ENCODE peak calls at places on chromosomes 11 and 22, in six cellular contexts. D is posterior vena cava, Q is astrocyte of the hippocampus, W is mucosa of gallbladder, M is NCI-H69, Z is fibroblast of the conjunctiva. N is an unnamed sample.

GRCh38 chr22:45036154-45036553 is 26.3 kb upstream of the PHF21B start:
- DNase-seq in D (no peak), Q (peak; percentile 73), W (no peak), M (peak; percentile 66), Z (no peak), N (no peak)

GRCh38 chr22:50306753-50307749 is at the start of gene PLXNB2:
- DNase-seq in D (peak; percentile 93), Q (peak; percentile 95), W (peak; percentile 72), M (peak; percentile 96), Z (peak; percentile 66), N (no peak)

GRCh38 chr22:44166448-44166847 is 14.3 kb upstream of the PARVG start:
- DNase-seq in D (no peak), Q (peak; percentile 31), W (no peak), M (no peak), Z (no peak), N (no peak)

GRCh38 chr22:19105867-19106802 is 16.1 kb downstream of the DGCR2 start:
- DNase-seq in D (peak; percentile 76), Q (no peak), W (no peak), M (peak; percentile 28), Z (no peak), N (no peak)

GRCh38 chr11:85810521-85810870 is 445 bp downstream of the SYTL2 start:
- DNase-seq in D (no peak), Q (no peak), W (no peak), M (no peak), Z (no peak), N (no peak)

GRCh38 chr11:8766993-8767374 is 84.4 kb downstream of the RPL27A start:
- DNase-seq in D (no peak), Q (no peak), W (no peak), M (no peak), Z (no peak), N (no peak)

GRCh38 chr11:84322211-84322610 is 1036.0 kb upstream of the CCDC90B start:
- DNase-seq in D (no peak), Q (no peak), W (no peak), M (no peak), Z (no peak), N (no peak)

GRCh38 chr11:8342821-8343681 is 79.4 kb upstream of the LMO1 start:
- DNase-seq in D (no peak), Q (peak; percentile 26), W (no peak), M (no peak), Z (no peak), N (no peak)

GRCh38 chr11:112620621-112621394 is 340.4 kb upstream of the NCAM1 start:
- DNase-seq in D (no peak), Q (peak; percentile 23), W (no peak), M (no peak), Z (no peak), N (no peak)

GRCh38 chr11:12746593-12747097 is 72.4 kb downstream of the TEAD1 start:
- DNase-seq in D (no peak), Q (peak; percentile 97), W (no peak), M (peak; percentile 98), Z (peak; percentile 77), N (no peak)

GRCh38 chr11:5605849-5606248 is 9.4 kb downstream of the TRIM6 start:
- DNase-seq in D (no peak), Q (peak; percentile 92), W (no peak), M (no peak), Z (peak; percentile 59), N (no peak)

GRCh38 chr11:57116654-57117053 is 65.1 kb upstream of the LRRC55 start:
- DNase-seq in D (no peak), Q (peak; percentile 68), W (peak; percentile 13), M (peak; percentile 30), Z (peak; percentile 35), N (no peak)

GRCh38 chr11:19879309-19880087 is 166.9 kb downstream of the NAV2 start:
- DNase-seq in D (no peak), Q (no peak), W (no peak), M (no peak), Z (no peak), N (no peak)

GRCh38 chr11:61488651-61489291 is 19.8 kb upstream of the LRRC10B start:
- DNase-seq in D (no peak), Q (peak; percentile 37), W (peak; percentile 72), M (peak; percentile 91), Z (no peak), N (no peak)

GRCh38 chr22:32745251-32745995 is 56.1 kb upstream of the TIMP3 start:
- DNase-seq in D (no peak), Q (peak; percentile 58), W (peak; percentile 37), M (no peak), Z (peak; percentile 72), N (no peak)

GRCh38 chr22:44448271-44448780 is 49.7 kb downstream of the RTL6 start:
- DNase-seq in D (peak; percentile 95), Q (peak; percentile 98), W (peak; percentile 63), M (peak; percentile 94), Z (peak; percentile 83), N (no peak)

GRCh38 chr11:71563401-71563800 is 2.0 kb upstream of the KRTAP5-10 start:
- DNase-seq in D (peak; percentile 38), Q (peak; percentile 26), W (peak; percentile 52), M (peak; percentile 31), Z (no peak), N (no peak)

GRCh38 chr11:122344281-122344680 is 228.3 kb upstream of the BLID start:
- DNase-seq in D (no peak), Q (peak; percentile 85), W (no peak), M (no peak), Z (peak; percentile 70), N (no peak)

GRCh38 chr11:128767518-128767917 is 73.6 kb downstream of the FLI1 start:
- DNase-seq in D (no peak), Q (peak; percentile 58), W (no peak), M (no peak), Z (no peak), N (no peak)

GRCh38 chr22:42797021-42797420 is 60.1 kb downstream of the ARFGAP3 start:
- DNase-seq in D (peak; percentile 73), Q (no peak), W (no peak), M (no peak), Z (no peak), N (no peak)

GRCh38 chr22:48923165-48923875 is 904.4 kb downstream of the BRD1 start:
- DNase-seq in D (no peak), Q (no peak), W (no peak), M (peak; percentile 31), Z (no peak), N (no peak)

GRCh38 chr22:24091551-24092420 is 80.7 kb downstream of the CABIN1 start:
- DNase-seq in D (peak; percentile 80), Q (no peak), W (no peak), M (no peak), Z (no peak), N (no peak)

GRCh38 chr22:27212617-27213177 is 555.3 kb downstream of the MIAT start:
- DNase-seq in D (peak; percentile 87), Q (peak; percentile 93), W (peak; percentile 84), M (peak; percentile 19), Z (peak; percentile 98), N (no peak)

GRCh38 chr11:119484741-119485605 is 62.0 kb upstream of the THY1 start:
- DNase-seq in D (peak; percentile 74), Q (no peak), W (no peak), M (peak; percentile 42), Z (no peak), N (no peak)

GRCh38 chr11:69870772-69871171 is 51.6 kb upstream of the FGF3 start:
- DNase-seq in D (no peak), Q (no peak), W (no peak), M (no peak), Z (no peak), N (no peak)

GRCh38 chr11:134261626-134262488 is 8.5 kb downstream of the ACAD8 start:
- DNase-seq in D (no peak), Q (peak; percentile 34), W (no peak), M (peak; percentile 65), Z (no peak), N (no peak)

GRCh38 chr22:45812910-45813309 is 141.3 kb downstream of the ATXN10 start:
- DNase-seq in D (no peak), Q (no peak), W (no peak), M (no peak), Z (no peak), N (no peak)

N was measured in esophagus squamous epithelium.